ENCODE peak calls at places on chromosome 9, in ten cellular contexts. D is mucosa of gallbladder; Q is pancreas; W is endothelial cell; A is HCEC 1CT; Z is stimulated activated CD4-positive, alpha-beta T cell treated with anti-CD3 and anti-CD28 coated beads, Interleukin-4, amount 100 ng/mL, for 48 hours; M is DMS153; T is HT1080; G is NCI-H2081; S is IMR-90. C is an unnamed sample.

GRCh38 chr9:92669527-92669889 is 423 bp downstream of the IPPK start:
- DNase-seq in M (no peak), A (no peak), S (no peak), T (no peak), Q (no peak), Z (peak; percentile 8), W (peak; percentile 50), D (no peak), G (no peak), C (peak; percentile 29)

GRCh38 chr9:69996947-69997346 is 46.7 kb upstream of the MAMDC2 start:
- DNase-seq in Z (no peak), T (no peak), S (no peak), D (no peak), G (no peak), Q (no peak), M (peak; percentile 17), W (no peak), A (peak; percentile 43), C (peak; percentile 66)

GRCh38 chr9:122129969-122130368 is 29.6 kb downstream of the NDUFA8 start:
- DNase-seq in Q (no peak), M (no peak), G (no peak), T (no peak), W (no peak), A (no peak), Z (no peak), D (no peak), S (no peak), C (no peak)

GRCh38 chr9:36074870-36075532 is 38.3 kb downstream of the RECK start:
- DNase-seq in G (no peak), D (peak; percentile 86), Q (peak; percentile 71), S (peak; percentile 89), Z (no peak), M (peak; percentile 1), A (peak; percentile 66), T (peak; percentile 10), W (no peak), C (peak; percentile 89)

GRCh38 chr9:129225815-129226214 is 47.8 kb upstream of the IER5L start:
- DNase-seq in T (peak; percentile 89), Q (peak; percentile 23), D (peak; percentile 81), M (no peak), A (peak; percentile 13), S (peak; percentile 73), G (no peak), W (peak; percentile 23), Z (no peak), C (peak; percentile 19)

GRCh38 chr9:122190597-122191381 is 31.1 kb downstream of the MORN5 start:
- DNase-seq in W (no peak), T (peak; percentile 87), S (peak; percentile 40), A (no peak), Q (no peak), G (no peak), D (no peak), M (peak; percentile 34), Z (peak; percentile 6), C (no peak)

GRCh38 chr9:134648701-134649525 is 7.3 kb downstream of the COL5A1 start:
- DNase-seq in M (no peak), A (peak; percentile 56), T (peak; percentile 67), Q (no peak), W (no peak), G (no peak), D (no peak), Z (no peak), S (peak; percentile 56), C (no peak)

GRCh38 chr9:121755581-121755980 is 104.1 kb downstream of the DAB2IP start:
- DNase-seq in Z (no peak), D (no peak), S (no peak), W (no peak), T (no peak), G (no peak), A (no peak), Q (no peak), M (no peak), C (no peak)

GRCh38 chr9:106846847-106847246 is 16.1 kb upstream of the ZNF462 start:
- DNase-seq in G (no peak), A (peak; percentile 81), Q (no peak), Z (no peak), T (peak; percentile 87), S (peak; percentile 34), M (no peak), W (no peak), D (no peak), C (no peak)

GRCh38 chr9:106797299-106797698 is 65.7 kb upstream of the ZNF462 start:
- DNase-seq in S (no peak), D (peak; percentile 26), G (no peak), Z (no peak), M (no peak), T (no peak), Q (no peak), W (no peak), A (no peak), C (peak; percentile 39)

GRCh38 chr9:113690055-113690740 is 185.9 kb upstream of the ZNF618 start:
- DNase-seq in W (no peak), G (no peak), Q (no peak), M (no peak), A (no peak), Z (no peak), T (no peak), D (no peak), S (no peak), C (no peak)

C was measured in thyroid gland.